ENCODE peak calls at places on chromosomes 11 and 22, in five cellular contexts. One of them, this sample, is unnamed.

GRCh38 chr11:2446590-2447252 is 1.9 kb downstream of the KCNQ1 start:
- DNase-seq in CD4-positive, alpha-beta T cell: peak; percentile 15
- DNase-seq in body of pancreas: no peak
- DNase-seq in germinal center: peak; percentile 68
- DNase-seq in BJ: no peak
- DNase-seq in this sample: no peak

GRCh38 chr11:112115389-112115788 is 28.7 kb downstream of the SDHD start:
- DNase-seq in body of pancreas: no peak
- DNase-seq in CD4-positive, alpha-beta T cell: no peak
- DNase-seq in germinal center: no peak
- DNase-seq in BJ: no peak
- DNase-seq in this sample: no peak

GRCh38 chr22:34161724-34162123 is 241.4 kb upstream of the LARGE1 start:
- DNase-seq in CD4-positive, alpha-beta T cell: no peak
- DNase-seq in BJ: no peak
- DNase-seq in germinal center: no peak
- DNase-seq in body of pancreas: no peak
- DNase-seq in this sample: no peak

GRCh38 chr11:95148938-95149337 is 59.3 kb downstream of the ENDOD1 start:
- DNase-seq in BJ: no peak
- DNase-seq in body of pancreas: no peak
- DNase-seq in CD4-positive, alpha-beta T cell: no peak
- DNase-seq in germinal center: no peak
- DNase-seq in this sample: no peak

GRCh38 chr11:8356731-8357504 is 93.2 kb upstream of the LMO1 start:
- DNase-seq in BJ: no peak
- DNase-seq in germinal center: no peak
- DNase-seq in CD4-positive, alpha-beta T cell: no peak
- DNase-seq in body of pancreas: no peak
- DNase-seq in this sample: no peak

GRCh38 chr11:24723231-24723630 is 226.4 kb downstream of the LUZP2 start:
- DNase-seq in CD4-positive, alpha-beta T cell: no peak
- DNase-seq in germinal center: no peak
- DNase-seq in body of pancreas: no peak
- DNase-seq in BJ: no peak
- DNase-seq in this sample: no peak

GRCh38 chr22:30224161-30224857 is 22.2 kb downstream of the LIF start:
- DNase-seq in body of pancreas: no peak
- DNase-seq in germinal center: no peak
- DNase-seq in CD4-positive, alpha-beta T cell: no peak
- DNase-seq in BJ: peak; percentile 56
- DNase-seq in this sample: no peak

GRCh38 chr22:41831828-41832552 is 915 bp upstream of the SREBF2 start:
- DNase-seq in germinal center: no peak
- DNase-seq in BJ: no peak
- DNase-seq in CD4-positive, alpha-beta T cell: no peak
- DNase-seq in body of pancreas: no peak
- DNase-seq in this sample: no peak

GRCh38 chr11:47606731-47607130 is 12.5 kb upstream of the C1QTNF4 start:
- DNase-seq in germinal center: no peak
- DNase-seq in CD4-positive, alpha-beta T cell: no peak
- DNase-seq in body of pancreas: no peak
- DNase-seq in BJ: no peak
- DNase-seq in this sample: no peak

GRCh38 chr22:47297261-47298016 is 535.0 kb downstream of the TBC1D22A start:
- DNase-seq in BJ: no peak
- DNase-seq in body of pancreas: no peak
- DNase-seq in germinal center: no peak
- DNase-seq in CD4-positive, alpha-beta T cell: no peak
- DNase-seq in this sample: no peak

GRCh38 chr11:33402066-33402465 is 144.9 kb downstream of the HIPK3 start:
- DNase-seq in germinal center: peak; percentile 27
- DNase-seq in BJ: no peak
- DNase-seq in body of pancreas: no peak
- DNase-seq in CD4-positive, alpha-beta T cell: no peak
- DNase-seq in this sample: no peak

GRCh38 chr11:19276859-19277808 is 36.4 kb upstream of the E2F8 start:
- DNase-seq in BJ: no peak
- DNase-seq in body of pancreas: no peak
- DNase-seq in germinal center: no peak
- DNase-seq in CD4-positive, alpha-beta T cell: no peak
- DNase-seq in this sample: no peak

GRCh38 chr11:31813242-31813960 is 2.3 kb upstream of the PAX6 start:
- DNase-seq in BJ: no peak
- DNase-seq in germinal center: no peak
- DNase-seq in body of pancreas: no peak
- DNase-seq in CD4-positive, alpha-beta T cell: no peak
- DNase-seq in this sample: no peak

GRCh38 chr22:21861856-21862255 is 5.6 kb downstream of the MAPK1 start:
- DNase-seq in CD4-positive, alpha-beta T cell: no peak
- DNase-seq in BJ: no peak
- DNase-seq in body of pancreas: no peak
- DNase-seq in germinal center: no peak
- DNase-seq in this sample: no peak

GRCh38 chr11:64373598-64373974 is 14.6 kb downstream of the RPS6KA4 start:
- DNase-seq in CD4-positive, alpha-beta T cell: no peak
- DNase-seq in BJ: no peak
- DNase-seq in germinal center: no peak
- DNase-seq in body of pancreas: no peak
- DNase-seq in this sample: no peak

GRCh38 chr22:45096256-45096907 is 67.3 kb upstream of the NUP50 start:
- DNase-seq in CD4-positive, alpha-beta T cell: peak; percentile 14
- DNase-seq in germinal center: peak; percentile 75
- DNase-seq in BJ: no peak
- DNase-seq in body of pancreas: peak; percentile 57
- DNase-seq in this sample: peak; percentile 8

GRCh38 chr11:72724851-72725730 is 27.1 kb downstream of the ARAP1 start:
- DNase-seq in BJ: no peak
- DNase-seq in body of pancreas: peak; percentile 82
- DNase-seq in germinal center: peak; percentile 76
- DNase-seq in CD4-positive, alpha-beta T cell: peak; percentile 79
- DNase-seq in this sample: peak; percentile 78

GRCh38 chr11:15668718-15669117 is 554.0 kb downstream of the INSC start:
- DNase-seq in germinal center: no peak
- DNase-seq in CD4-positive, alpha-beta T cell: no peak
- DNase-seq in body of pancreas: no peak
- DNase-seq in BJ: no peak
- DNase-seq in this sample: no peak

GRCh38 chr11:20156876-20157613 is 3.2 kb downstream of the DBX1 start:
- DNase-seq in BJ: no peak
- DNase-seq in body of pancreas: no peak
- DNase-seq in germinal center: peak; percentile 50
- DNase-seq in CD4-positive, alpha-beta T cell: peak; percentile 34
- DNase-seq in this sample: peak; percentile 15

GRCh38 chr11:2821891-2822290 is 63.7 kb downstream of the CDKN1C start:
- DNase-seq in germinal center: no peak
- DNase-seq in body of pancreas: no peak
- DNase-seq in CD4-positive, alpha-beta T cell: no peak
- DNase-seq in BJ: no peak
- DNase-seq in this sample: no peak

GRCh38 chr22:37328017-37328416 is 45.7 kb downstream of the CYTH4 start:
- DNase-seq in CD4-positive, alpha-beta T cell: no peak
- DNase-seq in germinal center: no peak
- DNase-seq in body of pancreas: no peak
- DNase-seq in BJ: peak; percentile 83
- DNase-seq in this sample: no peak

GRCh38 chr11:78542007-78542406 is 32.7 kb downstream of the NARS2 start:
- DNase-seq in germinal center: peak; percentile 5
- DNase-seq in BJ: no peak
- DNase-seq in body of pancreas: no peak
- DNase-seq in CD4-positive, alpha-beta T cell: no peak
- DNase-seq in this sample: no peak

GRCh38 chr11:64290352-64290751 is 750 bp upstream of the KCNK4 start:
- DNase-seq in germinal center: no peak
- DNase-seq in body of pancreas: no peak
- DNase-seq in CD4-positive, alpha-beta T cell: no peak
- DNase-seq in BJ: no peak
- DNase-seq in this sample: no peak

GRCh38 chr11:16352707-16353106 is 3.6 kb downstream of the SOX6 start:
- DNase-seq in germinal center: no peak
- DNase-seq in CD4-positive, alpha-beta T cell: no peak
- DNase-seq in BJ: no peak
- DNase-seq in body of pancreas: no peak
- DNase-seq in this sample: no peak

GRCh38 chr11:60345489-60345888 is 18.4 kb downstream of the MS4A6E start:
- DNase-seq in germinal center: no peak
- DNase-seq in BJ: no peak
- DNase-seq in CD4-positive, alpha-beta T cell: no peak
- DNase-seq in body of pancreas: peak; percentile 33
- DNase-seq in this sample: no peak

GRCh38 chr22:35872451-35872850 is 154.8 kb downstream of the APOL5 start:
- DNase-seq in germinal center: no peak
- DNase-seq in body of pancreas: no peak
- DNase-seq in CD4-positive, alpha-beta T cell: no peak
- DNase-seq in BJ: no peak
- DNase-seq in this sample: no peak

GRCh38 chr11:126938718-126939117 is 61.9 kb downstream of the KIRREL3 start:
- DNase-seq in CD4-positive, alpha-beta T cell: no peak
- DNase-seq in germinal center: no peak
- DNase-seq in body of pancreas: no peak
- DNase-seq in BJ: no peak
- DNase-seq in this sample: no peak

GRCh38 chr11:126159719-126160344 is 51.6 kb downstream of the RPUSD4 start:
- DNase-seq in germinal center: no peak
- DNase-seq in body of pancreas: no peak
- DNase-seq in BJ: no peak
- DNase-seq in CD4-positive, alpha-beta T cell: no peak
- DNase-seq in this sample: no peak

GRCh38 chr11:79119491-79120284 is 321.1 kb downstream of the TENM4 start:
- DNase-seq in germinal center: no peak
- DNase-seq in BJ: no peak
- DNase-seq in body of pancreas: no peak
- DNase-seq in CD4-positive, alpha-beta T cell: no peak
- DNase-seq in this sample: no peak

This sample was measured in GM12864.